ENCODE peak calls at places on chromosomes 16 and 17, in seven cellular contexts. P is cardiac fibroblast, C is AG10803, T is K562, J is astrocyte of the spinal cord, Q is PC-3, V is BE2C. E is an unnamed sample.

GRCh38 chr16:28067604-28068382 is 4.3 kb upstream of the GSG1L start:
- DNase-seq in P (peak), C (peak), T (no peak), J (peak), Q (no peak), V (no peak), E (no peak)

GRCh38 chr16:16052916-16053315 is 103.5 kb downstream of the ABCC1 start:
- DNase-seq in P (no peak), C (no peak), T (no peak), J (peak), Q (no peak), V (no peak), E (no peak)

GRCh38 chr17:64240261-64240740 is 22.8 kb downstream of the TEX2 start:
- DNase-seq in P (no peak), C (no peak), T (peak), J (no peak), Q (no peak), V (no peak), E (peak)

GRCh38 chr16:2365895-2366294 is 25.4 kb upstream of the ABCA3 start:
- DNase-seq in P (peak), C (peak), T (no peak), J (peak), Q (no peak), V (no peak), E (peak)

GRCh38 chr16:29676989-29677388 is 2.0 kb upstream of the QPRT start:
- DNase-seq in P (no peak), C (no peak), T (no peak), J (no peak), Q (no peak), V (no peak), E (no peak)

GRCh38 chr17:15919466-15919865 is 25.5 kb upstream of the ADORA2B start:
- DNase-seq in P (no peak), C (no peak), T (no peak), J (no peak), Q (no peak), V (no peak), E (no peak)

GRCh38 chr17:31803494-31804213 is 55.4 kb downstream of the COPRS start:
- DNase-seq in P (no peak), C (no peak), T (no peak), J (no peak), Q (peak), V (no peak), E (no peak)

GRCh38 chr17:68759343-68760140 is 158.4 kb upstream of the FAM20A start:
- DNase-seq in P (peak), C (peak), T (peak), J (peak), Q (peak), V (peak), E (peak)

GRCh38 chr17:44108440-44109311 is 14.8 kb downstream of the HDAC5 start:
- DNase-seq in P (peak), C (peak), T (peak), J (peak), Q (no peak), V (peak), E (no peak)

GRCh38 chr17:68101992-68102758 is 66.6 kb downstream of the KPNA2 start:
- DNase-seq in P (peak), C (no peak), T (no peak), J (peak), Q (peak), V (no peak), E (peak)

GRCh38 chr17:35373984-35374765 is 754 bp upstream of the SLFN11 start:
- DNase-seq in P (peak), C (peak), T (no peak), J (peak), Q (peak), V (no peak), E (peak)

GRCh38 chr16:53069772-53070171 is 15.0 kb downstream of the CHD9 start:
- DNase-seq in P (no peak), C (no peak), T (no peak), J (no peak), Q (no peak), V (no peak), E (no peak)

GRCh38 chr17:81285179-81285878 is 9.8 kb downstream of the SLC38A10 start:
- DNase-seq in P (peak), C (peak), T (peak), J (peak), Q (no peak), V (no peak), E (no peak)

GRCh38 chr16:50193594-50193993 is 40.5 kb downstream of the TENT4B start:
- DNase-seq in P (peak), C (peak), T (no peak), J (no peak), Q (no peak), V (no peak), E (peak)

GRCh38 chr17:44191941-44192496 is 5.2 kb downstream of the TMUB2 start:
- DNase-seq in P (no peak), C (no peak), T (no peak), J (no peak), Q (peak), V (no peak), E (no peak)

GRCh38 chr17:62381561-62381960 is 1.2 kb downstream of the EFCAB3 start:
- DNase-seq in P (no peak), C (no peak), T (no peak), J (no peak), Q (no peak), V (no peak), E (no peak)

GRCh38 chr17:4358154-4358553 is 8.3 kb downstream of the UBE2G1 start:
- DNase-seq in P (no peak), C (no peak), T (no peak), J (no peak), Q (no peak), V (no peak), E (no peak)

GRCh38 chr16:67246081-67246944 is 968 bp downstream of the FHOD1 start:
- DNase-seq in P (peak), C (peak), T (peak), J (peak), Q (peak), V (peak), E (peak)

GRCh38 chr17:77649717-77650211 is 308.7 kb upstream of the TNRC6C start:
- DNase-seq in P (peak), C (peak), T (peak), J (no peak), Q (peak), V (peak), E (peak)

GRCh38 chr16:1347286-1347855 is 4.3 kb downstream of the TSR3 start:
- DNase-seq in P (no peak), C (no peak), T (no peak), J (no peak), Q (no peak), V (no peak), E (no peak)

GRCh38 chr16:4691666-4692412 is 1.5 kb upstream of the NUDT16L1 start:
- DNase-seq in P (no peak), C (no peak), T (no peak), J (no peak), Q (no peak), V (no peak), E (no peak)

GRCh38 chr16:56332464-56333079 is 92.8 kb downstream of the AMFR start:
- DNase-seq in P (peak), C (peak), T (peak), J (peak), Q (peak), V (no peak), E (peak)

GRCh38 chr17:55770220-55770870 is 19.5 kb downstream of the PCTP start:
- DNase-seq in P (peak), C (peak), T (peak), J (peak), Q (peak), V (no peak), E (peak)

GRCh38 chr16:23694707-23695373 is 16.2 kb downstream of the PLK1 start:
- DNase-seq in P (peak), C (peak), T (peak), J (peak), Q (no peak), V (peak), E (no peak)

GRCh38 chr16:81259916-81260315 is 21.4 kb downstream of the BCO1 start:
- DNase-seq in P (no peak), C (no peak), T (no peak), J (no peak), Q (no peak), V (no peak), E (no peak)

GRCh38 chr17:7909080-7909479 is 7.0 kb downstream of the RNF227 start:
- DNase-seq in P (no peak), C (no peak), T (no peak), J (no peak), Q (no peak), V (no peak), E (no peak)

GRCh38 chr16:24544640-24545039 is 5.3 kb downstream of the RBBP6 start:
- DNase-seq in P (peak), C (peak), T (no peak), J (peak), Q (no peak), V (no peak), E (no peak)

GRCh38 chr17:48738424-48738802 is 9.9 kb upstream of the HOXB13 start:
- DNase-seq in P (no peak), C (no peak), T (no peak), J (no peak), Q (no peak), V (no peak), E (no peak)

GRCh38 chr17:50858486-50859225 is 7.5 kb downstream of the TOB1 start:
- DNase-seq in P (no peak), C (no peak), T (no peak), J (no peak), Q (no peak), V (no peak), E (no peak)

GRCh38 chr16:86531193-86531550 is 20.8 kb downstream of the FOXF1 start:
- DNase-seq in P (no peak), C (no peak), T (no peak), J (no peak), Q (no peak), V (no peak), E (no peak)

GRCh38 chr16:67719778-67720144 is 645 bp upstream of the GFOD2 start:
- DNase-seq in P (peak), C (peak), T (peak), J (peak), Q (no peak), V (peak), E (peak)

GRCh38 chr17:1873418-1873817 is 43.6 kb downstream of the RPA1 start:
- DNase-seq in P (no peak), C (no peak), T (no peak), J (no peak), Q (no peak), V (no peak), E (no peak)
- H3K4me3 ChIP-seq in P (no peak), C (no peak), T (no peak), J (no peak), Q (no peak), V (no peak), E (no peak)

DNA sequence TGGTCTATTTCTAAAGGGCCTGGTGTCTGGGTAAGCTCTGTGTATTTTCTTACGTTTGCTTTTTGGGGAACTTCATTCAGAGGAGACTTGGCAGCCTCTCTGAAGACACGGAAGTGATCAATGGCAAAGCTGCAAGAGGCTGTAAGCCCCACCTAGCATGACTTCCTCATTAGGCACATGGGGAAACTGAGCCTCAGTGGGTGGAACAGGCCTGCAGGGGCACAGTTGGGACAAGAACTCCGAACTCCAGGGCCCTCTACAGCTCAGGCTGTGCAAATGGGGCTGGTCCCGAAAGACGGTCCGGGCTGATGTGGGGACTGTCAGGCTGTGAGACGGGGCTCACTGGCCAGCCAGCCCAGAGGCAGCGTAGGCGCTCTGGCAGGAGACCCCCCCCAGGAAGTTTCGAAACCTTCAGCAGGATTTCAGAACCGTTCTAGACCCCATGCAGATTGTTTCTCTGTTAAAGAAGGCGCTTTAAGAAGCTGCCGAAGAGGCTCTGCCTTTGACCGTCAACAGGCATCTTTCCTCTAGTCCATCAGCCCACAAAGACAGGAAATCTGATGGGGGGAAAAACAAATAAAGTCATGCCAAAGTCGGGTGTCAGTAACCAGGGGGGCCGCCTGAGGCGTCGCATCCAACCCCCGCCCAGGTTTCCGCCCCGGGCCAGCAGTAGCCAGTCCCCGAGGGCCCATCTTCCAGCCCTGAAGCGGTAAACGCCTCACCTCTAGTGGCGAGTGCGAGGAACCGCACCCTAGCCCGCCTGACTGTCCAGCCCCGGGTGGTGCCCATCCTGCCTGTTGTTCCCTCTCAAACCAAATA is 79.8 kb upstream of the TBC1D3K start:
- DNase-seq in P (peak), C (peak), T (peak), J (peak), Q (peak), V (peak), E (peak)
- H3K4me3 ChIP-seq in P (peak), C (peak), T (no peak), J (peak), Q (no peak), V (no peak), E (no peak)

DNA sequence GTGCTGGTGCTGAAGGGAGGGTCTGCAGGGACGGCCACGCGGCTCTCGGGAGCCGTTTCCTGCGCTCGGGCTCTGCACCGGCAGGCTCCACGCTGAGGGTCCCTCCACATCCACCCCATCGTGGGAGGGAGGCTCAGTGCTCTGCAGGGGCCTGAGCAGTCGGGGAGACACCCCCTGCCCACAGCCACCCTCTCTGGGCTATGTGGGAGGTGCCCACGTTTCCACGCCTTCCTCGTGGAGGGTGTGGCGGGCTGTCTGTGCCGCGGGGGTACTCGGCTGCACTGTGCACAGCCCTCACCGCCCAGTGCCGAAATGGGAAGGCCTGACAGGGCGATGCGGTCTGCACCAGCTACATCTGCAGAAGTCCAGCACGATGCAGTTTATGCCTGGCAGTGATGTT is 25.5 kb upstream of the ZNF750 start:
- DNase-seq in P (no peak), C (no peak), T (no peak), J (no peak), Q (no peak), V (no peak), E (no peak)
- H3K4me3 ChIP-seq in P (no peak), C (no peak), T (no peak), J (no peak), Q (no peak), V (no peak), E (no peak)

GRCh38 chr16:11736903-11737302 is 5.8 kb downstream of the TXNDC11 start:
- DNase-seq in P (no peak), C (no peak), T (no peak), J (no peak), Q (no peak), V (no peak), E (no peak)

GRCh38 chr16:11734025-11734652 is 8.5 kb downstream of the TXNDC11 start:
- DNase-seq in P (no peak), C (no peak), T (peak), J (no peak), Q (no peak), V (no peak), E (no peak)

GRCh38 chr16:11737678-11738077 is 5.0 kb downstream of the TXNDC11 start:
- DNase-seq in P (no peak), C (no peak), T (no peak), J (no peak), Q (no peak), V (no peak), E (no peak)

GRCh38 chr16:11735801-11736200 is 6.9 kb downstream of the TXNDC11 start:
- DNase-seq in P (no peak), C (no peak), T (no peak), J (no peak), Q (no peak), V (no peak), E (no peak)

GRCh38 chr16:11734653-11735043 is 8.0 kb downstream of the TXNDC11 start:
- DNase-seq in P (no peak), C (no peak), T (no peak), J (no peak), Q (no peak), V (no peak), E (no peak)
- H3K4me3 ChIP-seq in P (no peak), C (no peak), T (no peak), J (no peak), Q (no peak), V (no peak), E (no peak)

DNA sequence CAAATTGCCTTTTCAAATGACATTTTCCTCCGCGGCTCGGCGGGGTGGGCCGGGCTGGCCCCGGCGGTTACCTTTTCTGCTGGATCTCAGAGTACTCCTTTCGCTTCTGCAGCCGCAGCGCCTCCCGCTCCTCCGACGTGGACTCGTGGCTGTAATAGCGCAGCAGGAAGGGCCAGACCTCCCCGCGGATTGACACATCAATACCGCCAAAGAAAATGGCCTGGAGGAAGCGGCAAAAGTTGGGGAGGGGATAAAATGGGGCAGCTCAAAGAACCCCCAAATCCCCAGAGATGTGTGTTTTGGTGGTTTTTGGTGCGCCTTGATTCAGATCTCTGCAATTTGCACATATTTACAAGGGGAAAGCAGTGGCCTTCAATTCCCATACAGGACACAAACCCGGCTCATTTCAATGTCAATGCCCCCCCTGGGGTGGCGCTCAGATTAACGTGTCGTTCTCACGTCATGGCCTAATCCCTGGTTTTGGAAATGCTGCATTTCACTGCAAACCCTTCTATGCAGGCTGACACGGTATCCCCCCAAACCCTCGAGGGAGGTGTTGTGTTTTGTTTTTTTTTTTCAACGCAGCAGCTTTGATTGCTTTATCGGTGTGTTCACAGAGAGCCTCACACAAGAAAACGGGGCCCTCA is 85.9 kb downstream of the TBC1D16 start:
- DNase-seq in P (no peak), C (no peak), T (no peak), J (no peak), Q (no peak), V (no peak), E (no peak)
- H3K4me3 ChIP-seq in P (no peak), C (no peak), T (no peak), J (no peak), Q (no peak), V (no peak), E (no peak)

GRCh38 chr17:39982069-39982371 is 1.4 kb downstream of the PSMD3 start:
- DNase-seq in P (no peak), C (no peak), T (no peak), J (no peak), Q (no peak), V (no peak), E (no peak)
- H3K4me3 ChIP-seq in P (peak), C (peak), T (peak), J (peak), Q (peak), V (peak), E (peak)

E was measured in mammary epithelial cell.